ENCODE peak calls at places on chromosomes 3 and 15, in six cellular contexts. One of them, this sample, is unnamed.

GRCh38 chr15:85397926-85398325 is 17.5 kb downstream of the AKAP13 start:
- DNase-seq in tibial nerve: no peak
- DNase-seq in stimulated activated CD4-positive, alpha-beta T cell treated with anti-CD3 and anti-CD28 coated beads, TNF-alpha, amount 100 ng/mL, for 24 hours: no peak
- DNase-seq in CD4-positive, alpha-beta memory T cell: no peak
- DNase-seq in heart left ventricle: no peak
- DNase-seq in T-cell: no peak
- DNase-seq in this sample: no peak

GRCh38 chr3:171266034-171266805 is 194.0 kb downstream of the TNIK start:
- DNase-seq in tibial nerve: no peak
- DNase-seq in stimulated activated CD4-positive, alpha-beta T cell treated with anti-CD3 and anti-CD28 coated beads, TNF-alpha, amount 100 ng/mL, for 24 hours: no peak
- DNase-seq in T-cell: no peak
- DNase-seq in CD4-positive, alpha-beta memory T cell: no peak
- DNase-seq in heart left ventricle: no peak
- DNase-seq in this sample: no peak

GRCh38 chr15:90451215-90451850 is 63.3 kb downstream of the IQGAP1 start:
- DNase-seq in T-cell: no peak
- DNase-seq in stimulated activated CD4-positive, alpha-beta T cell treated with anti-CD3 and anti-CD28 coated beads, TNF-alpha, amount 100 ng/mL, for 24 hours: no peak
- DNase-seq in heart left ventricle: no peak
- DNase-seq in tibial nerve: no peak
- DNase-seq in CD4-positive, alpha-beta memory T cell: no peak
- DNase-seq in this sample: no peak

GRCh38 chr3:160440687-160441086 is 8.9 kb downstream of the TRIM59 start:
- DNase-seq in heart left ventricle: no peak
- DNase-seq in stimulated activated CD4-positive, alpha-beta T cell treated with anti-CD3 and anti-CD28 coated beads, TNF-alpha, amount 100 ng/mL, for 24 hours: no peak
- DNase-seq in CD4-positive, alpha-beta memory T cell: no peak
- DNase-seq in T-cell: no peak
- DNase-seq in tibial nerve: no peak
- DNase-seq in this sample: no peak

GRCh38 chr3:56291953-56292352 is 176.3 kb downstream of the ERC2 start:
- DNase-seq in T-cell: no peak
- DNase-seq in stimulated activated CD4-positive, alpha-beta T cell treated with anti-CD3 and anti-CD28 coated beads, TNF-alpha, amount 100 ng/mL, for 24 hours: no peak
- DNase-seq in heart left ventricle: no peak
- DNase-seq in tibial nerve: no peak
- DNase-seq in CD4-positive, alpha-beta memory T cell: no peak
- DNase-seq in this sample: no peak

GRCh38 chr15:66657062-66658020 is 44.7 kb upstream of the SMAD6 start:
- DNase-seq in heart left ventricle: no peak
- DNase-seq in T-cell: no peak
- DNase-seq in CD4-positive, alpha-beta memory T cell: no peak
- DNase-seq in tibial nerve: no peak
- DNase-seq in stimulated activated CD4-positive, alpha-beta T cell treated with anti-CD3 and anti-CD28 coated beads, TNF-alpha, amount 100 ng/mL, for 24 hours: no peak
- DNase-seq in this sample: no peak

GRCh38 chr15:62035256-62035908 is 24.9 kb downstream of the VPS13C start:
- DNase-seq in stimulated activated CD4-positive, alpha-beta T cell treated with anti-CD3 and anti-CD28 coated beads, TNF-alpha, amount 100 ng/mL, for 24 hours: no peak
- DNase-seq in heart left ventricle: no peak
- DNase-seq in T-cell: no peak
- DNase-seq in CD4-positive, alpha-beta memory T cell: no peak
- DNase-seq in tibial nerve: no peak
- DNase-seq in this sample: no peak

GRCh38 chr15:33926260-33926659 is 42.0 kb upstream of the CHRM5 start:
- DNase-seq in stimulated activated CD4-positive, alpha-beta T cell treated with anti-CD3 and anti-CD28 coated beads, TNF-alpha, amount 100 ng/mL, for 24 hours: no peak
- DNase-seq in CD4-positive, alpha-beta memory T cell: no peak
- DNase-seq in T-cell: no peak
- DNase-seq in tibial nerve: no peak
- DNase-seq in heart left ventricle: no peak
- DNase-seq in this sample: no peak

GRCh38 chr3:62672988-62673313 is 202.3 kb downstream of the CADPS start:
- DNase-seq in tibial nerve: no peak
- DNase-seq in T-cell: no peak
- DNase-seq in heart left ventricle: no peak
- DNase-seq in CD4-positive, alpha-beta memory T cell: no peak
- DNase-seq in stimulated activated CD4-positive, alpha-beta T cell treated with anti-CD3 and anti-CD28 coated beads, TNF-alpha, amount 100 ng/mL, for 24 hours: no peak
- DNase-seq in this sample: no peak

GRCh38 chr15:29220852-29221251 is 48.8 kb downstream of the NSMCE3 start:
- DNase-seq in T-cell: no peak
- DNase-seq in tibial nerve: no peak
- DNase-seq in CD4-positive, alpha-beta memory T cell: no peak
- DNase-seq in heart left ventricle: no peak
- DNase-seq in stimulated activated CD4-positive, alpha-beta T cell treated with anti-CD3 and anti-CD28 coated beads, TNF-alpha, amount 100 ng/mL, for 24 hours: no peak
- DNase-seq in this sample: no peak

GRCh38 chr3:188335656-188336055 is 181.7 kb downstream of the LPP start:
- DNase-seq in T-cell: no peak
- DNase-seq in stimulated activated CD4-positive, alpha-beta T cell treated with anti-CD3 and anti-CD28 coated beads, TNF-alpha, amount 100 ng/mL, for 24 hours: no peak
- DNase-seq in CD4-positive, alpha-beta memory T cell: no peak
- DNase-seq in tibial nerve: no peak
- DNase-seq in heart left ventricle: no peak
- DNase-seq in this sample: no peak

GRCh38 chr15:78671626-78672211 is 30.7 kb upstream of the CHRNB4 start:
- DNase-seq in heart left ventricle: no peak
- DNase-seq in T-cell: no peak
- DNase-seq in CD4-positive, alpha-beta memory T cell: no peak
- DNase-seq in tibial nerve: no peak
- DNase-seq in stimulated activated CD4-positive, alpha-beta T cell treated with anti-CD3 and anti-CD28 coated beads, TNF-alpha, amount 100 ng/mL, for 24 hours: no peak
- DNase-seq in this sample: no peak

GRCh38 chr3:113054552-113054951 is 63.8 kb downstream of the GTPBP8 start:
- DNase-seq in CD4-positive, alpha-beta memory T cell: no peak
- DNase-seq in stimulated activated CD4-positive, alpha-beta T cell treated with anti-CD3 and anti-CD28 coated beads, TNF-alpha, amount 100 ng/mL, for 24 hours: no peak
- DNase-seq in tibial nerve: no peak
- DNase-seq in T-cell: no peak
- DNase-seq in heart left ventricle: no peak
- DNase-seq in this sample: no peak

GRCh38 chr3:179738998-179739397 is 86.2 kb downstream of the USP13 start:
- DNase-seq in tibial nerve: no peak
- DNase-seq in stimulated activated CD4-positive, alpha-beta T cell treated with anti-CD3 and anti-CD28 coated beads, TNF-alpha, amount 100 ng/mL, for 24 hours: no peak
- DNase-seq in T-cell: no peak
- DNase-seq in CD4-positive, alpha-beta memory T cell: no peak
- DNase-seq in heart left ventricle: no peak
- DNase-seq in this sample: no peak

GRCh38 chr3:94440767-94441493 is 378.1 kb downstream of the NSUN3 start:
- DNase-seq in stimulated activated CD4-positive, alpha-beta T cell treated with anti-CD3 and anti-CD28 coated beads, TNF-alpha, amount 100 ng/mL, for 24 hours: no peak
- DNase-seq in T-cell: no peak
- DNase-seq in tibial nerve: no peak
- DNase-seq in heart left ventricle: no peak
- DNase-seq in CD4-positive, alpha-beta memory T cell: no peak
- DNase-seq in this sample: no peak

GRCh38 chr3:170714151-170714550 is 128.3 kb upstream of the SLC7A14 start:
- DNase-seq in heart left ventricle: no peak
- DNase-seq in stimulated activated CD4-positive, alpha-beta T cell treated with anti-CD3 and anti-CD28 coated beads, TNF-alpha, amount 100 ng/mL, for 24 hours: no peak
- DNase-seq in CD4-positive, alpha-beta memory T cell: no peak
- DNase-seq in tibial nerve: no peak
- DNase-seq in T-cell: no peak
- DNase-seq in this sample: no peak

GRCh38 chr15:44087578-44088190 is 107.4 kb downstream of the FRMD5 start:
- DNase-seq in tibial nerve: no peak
- DNase-seq in CD4-positive, alpha-beta memory T cell: no peak
- DNase-seq in heart left ventricle: no peak
- DNase-seq in stimulated activated CD4-positive, alpha-beta T cell treated with anti-CD3 and anti-CD28 coated beads, TNF-alpha, amount 100 ng/mL, for 24 hours: no peak
- DNase-seq in T-cell: no peak
- DNase-seq in this sample: no peak

GRCh38 chr3:113223831-113224240 is 12.5 kb downstream of the BOC start:
- DNase-seq in T-cell: no peak
- DNase-seq in heart left ventricle: no peak
- DNase-seq in tibial nerve: no peak
- DNase-seq in stimulated activated CD4-positive, alpha-beta T cell treated with anti-CD3 and anti-CD28 coated beads, TNF-alpha, amount 100 ng/mL, for 24 hours: peak
- DNase-seq in CD4-positive, alpha-beta memory T cell: no peak
- DNase-seq in this sample: peak

GRCh38 chr3:62727576-62727975 is 147.6 kb downstream of the CADPS start:
- DNase-seq in T-cell: no peak
- DNase-seq in heart left ventricle: no peak
- DNase-seq in tibial nerve: no peak
- DNase-seq in CD4-positive, alpha-beta memory T cell: no peak
- DNase-seq in stimulated activated CD4-positive, alpha-beta T cell treated with anti-CD3 and anti-CD28 coated beads, TNF-alpha, amount 100 ng/mL, for 24 hours: no peak
- DNase-seq in this sample: no peak

GRCh38 chr3:71341721-71342120 is 241.8 kb downstream of the FOXP1 start:
- DNase-seq in CD4-positive, alpha-beta memory T cell: no peak
- DNase-seq in heart left ventricle: no peak
- DNase-seq in stimulated activated CD4-positive, alpha-beta T cell treated with anti-CD3 and anti-CD28 coated beads, TNF-alpha, amount 100 ng/mL, for 24 hours: no peak
- DNase-seq in T-cell: no peak
- DNase-seq in tibial nerve: no peak
- DNase-seq in this sample: no peak

GRCh38 chr15:57537072-57537471 is 54.6 kb upstream of the MYZAP start:
- DNase-seq in stimulated activated CD4-positive, alpha-beta T cell treated with anti-CD3 and anti-CD28 coated beads, TNF-alpha, amount 100 ng/mL, for 24 hours: no peak
- DNase-seq in heart left ventricle: no peak
- DNase-seq in T-cell: no peak
- DNase-seq in tibial nerve: no peak
- DNase-seq in CD4-positive, alpha-beta memory T cell: no peak
- DNase-seq in this sample: no peak

GRCh38 chr15:76773234-76773633 is 131.9 kb downstream of the SCAPER start:
- DNase-seq in CD4-positive, alpha-beta memory T cell: no peak
- DNase-seq in heart left ventricle: no peak
- DNase-seq in T-cell: no peak
- DNase-seq in tibial nerve: no peak
- DNase-seq in stimulated activated CD4-positive, alpha-beta T cell treated with anti-CD3 and anti-CD28 coated beads, TNF-alpha, amount 100 ng/mL, for 24 hours: no peak
- DNase-seq in this sample: no peak

GRCh38 chr3:69819283-69819682 is 80.0 kb downstream of the MITF start:
- DNase-seq in heart left ventricle: peak
- DNase-seq in tibial nerve: no peak
- DNase-seq in T-cell: no peak
- DNase-seq in stimulated activated CD4-positive, alpha-beta T cell treated with anti-CD3 and anti-CD28 coated beads, TNF-alpha, amount 100 ng/mL, for 24 hours: no peak
- DNase-seq in CD4-positive, alpha-beta memory T cell: no peak
- DNase-seq in this sample: no peak

GRCh38 chr15:90402230-90402629 is 14.2 kb downstream of the IQGAP1 start:
- DNase-seq in stimulated activated CD4-positive, alpha-beta T cell treated with anti-CD3 and anti-CD28 coated beads, TNF-alpha, amount 100 ng/mL, for 24 hours: no peak
- DNase-seq in T-cell: no peak
- DNase-seq in tibial nerve: no peak
- DNase-seq in CD4-positive, alpha-beta memory T cell: no peak
- DNase-seq in heart left ventricle: peak
- DNase-seq in this sample: no peak

GRCh38 chr3:111636506-111636905 is 41.4 kb upstream of the ZBED2 start:
- DNase-seq in tibial nerve: no peak
- DNase-seq in CD4-positive, alpha-beta memory T cell: no peak
- DNase-seq in T-cell: no peak
- DNase-seq in heart left ventricle: no peak
- DNase-seq in stimulated activated CD4-positive, alpha-beta T cell treated with anti-CD3 and anti-CD28 coated beads, TNF-alpha, amount 100 ng/mL, for 24 hours: no peak
- DNase-seq in this sample: no peak

GRCh38 chr15:81942655-81943054 is 103.2 kb downstream of the MEX3B start:
- DNase-seq in tibial nerve: no peak
- DNase-seq in CD4-positive, alpha-beta memory T cell: no peak
- DNase-seq in T-cell: no peak
- DNase-seq in heart left ventricle: no peak
- DNase-seq in stimulated activated CD4-positive, alpha-beta T cell treated with anti-CD3 and anti-CD28 coated beads, TNF-alpha, amount 100 ng/mL, for 24 hours: no peak
- DNase-seq in this sample: no peak

GRCh38 chr15:100958326-100959065 is 39.3 kb downstream of the LRRK1 start:
- DNase-seq in T-cell: no peak
- DNase-seq in stimulated activated CD4-positive, alpha-beta T cell treated with anti-CD3 and anti-CD28 coated beads, TNF-alpha, amount 100 ng/mL, for 24 hours: no peak
- DNase-seq in tibial nerve: no peak
- DNase-seq in heart left ventricle: no peak
- DNase-seq in CD4-positive, alpha-beta memory T cell: no peak
- DNase-seq in this sample: no peak

GRCh38 chr3:141335531-141336042 is 32.7 kb upstream of the ZBTB38 start:
- DNase-seq in heart left ventricle: no peak
- DNase-seq in T-cell: no peak
- DNase-seq in stimulated activated CD4-positive, alpha-beta T cell treated with anti-CD3 and anti-CD28 coated beads, TNF-alpha, amount 100 ng/mL, for 24 hours: no peak
- DNase-seq in tibial nerve: no peak
- DNase-seq in CD4-positive, alpha-beta memory T cell: no peak
- DNase-seq in this sample: no peak

GRCh38 chr15:48823237-48823636 is 12.4 kb upstream of the CEP152 start:
- DNase-seq in tibial nerve: no peak
- DNase-seq in heart left ventricle: no peak
- DNase-seq in stimulated activated CD4-positive, alpha-beta T cell treated with anti-CD3 and anti-CD28 coated beads, TNF-alpha, amount 100 ng/mL, for 24 hours: no peak
- DNase-seq in T-cell: no peak
- DNase-seq in CD4-positive, alpha-beta memory T cell: no peak
- DNase-seq in this sample: no peak

GRCh38 chr3:65524544-65525070 is 514.1 kb downstream of the MAGI1 start:
- DNase-seq in stimulated activated CD4-positive, alpha-beta T cell treated with anti-CD3 and anti-CD28 coated beads, TNF-alpha, amount 100 ng/mL, for 24 hours: no peak
- DNase-seq in T-cell: no peak
- DNase-seq in tibial nerve: no peak
- DNase-seq in heart left ventricle: no peak
- DNase-seq in CD4-positive, alpha-beta memory T cell: no peak
- DNase-seq in this sample: no peak

GRCh38 chr3:181518222-181518621 is 193.5 kb upstream of the SOX2 start:
- DNase-seq in heart left ventricle: no peak
- DNase-seq in tibial nerve: no peak
- DNase-seq in CD4-positive, alpha-beta memory T cell: no peak
- DNase-seq in T-cell: no peak
- DNase-seq in stimulated activated CD4-positive, alpha-beta T cell treated with anti-CD3 and anti-CD28 coated beads, TNF-alpha, amount 100 ng/mL, for 24 hours: no peak
- DNase-seq in this sample: no peak

GRCh38 chr3:101036213-101036618 is 43.0 kb upstream of the ABI3BP start:
- DNase-seq in heart left ventricle: no peak
- DNase-seq in stimulated activated CD4-positive, alpha-beta T cell treated with anti-CD3 and anti-CD28 coated beads, TNF-alpha, amount 100 ng/mL, for 24 hours: no peak
- DNase-seq in CD4-positive, alpha-beta memory T cell: no peak
- DNase-seq in tibial nerve: peak
- DNase-seq in T-cell: no peak
- DNase-seq in this sample: no peak

GRCh38 chr3:10332481-10333358 is 11.8 kb upstream of the SEC13 start:
- DNase-seq in tibial nerve: no peak
- DNase-seq in stimulated activated CD4-positive, alpha-beta T cell treated with anti-CD3 and anti-CD28 coated beads, TNF-alpha, amount 100 ng/mL, for 24 hours: no peak
- DNase-seq in T-cell: no peak
- DNase-seq in CD4-positive, alpha-beta memory T cell: no peak
- DNase-seq in heart left ventricle: no peak
- DNase-seq in this sample: no peak

GRCh38 chr3:57354768-57355167 is 62.3 kb upstream of the ASB14 start:
- DNase-seq in heart left ventricle: no peak
- DNase-seq in T-cell: no peak
- DNase-seq in stimulated activated CD4-positive, alpha-beta T cell treated with anti-CD3 and anti-CD28 coated beads, TNF-alpha, amount 100 ng/mL, for 24 hours: no peak
- DNase-seq in tibial nerve: no peak
- DNase-seq in CD4-positive, alpha-beta memory T cell: no peak
- DNase-seq in this sample: no peak

GRCh38 chr3:175274056-175274455 is 414.9 kb downstream of the NAALADL2 start:
- DNase-seq in T-cell: no peak
- DNase-seq in stimulated activated CD4-positive, alpha-beta T cell treated with anti-CD3 and anti-CD28 coated beads, TNF-alpha, amount 100 ng/mL, for 24 hours: no peak
- DNase-seq in tibial nerve: no peak
- DNase-seq in CD4-positive, alpha-beta memory T cell: no peak
- DNase-seq in heart left ventricle: no peak
- DNase-seq in this sample: no peak

GRCh38 chr15:81165565-81165964 is 31.1 kb upstream of the IL16 start:
- DNase-seq in heart left ventricle: no peak
- DNase-seq in CD4-positive, alpha-beta memory T cell: no peak
- DNase-seq in tibial nerve: no peak
- DNase-seq in stimulated activated CD4-positive, alpha-beta T cell treated with anti-CD3 and anti-CD28 coated beads, TNF-alpha, amount 100 ng/mL, for 24 hours: no peak
- DNase-seq in T-cell: no peak
- DNase-seq in this sample: no peak